ENCODE peak calls at places on chromosomes 3 and 15, in seven cellular contexts. E is GM04504, K is A172, C is Right ventricle myocardium superior, N is DMS153, D is iPS-NIHi11, O is HFF-Myc. Q is an unnamed sample.

GRCh38 chr3:31861839-31862238 is 119.2 kb downstream of the OSBPL10 start:
- DNase-seq in E (no peak), K (no peak), C (no peak), N (no peak), D (no peak), O (no peak), Q (no peak)

GRCh38 chr3:34178415-34178814 is 380.0 kb downstream of the PDCD6IP start:
- DNase-seq in E (no peak), K (peak), C (no peak), N (no peak), D (no peak), O (no peak), Q (no peak)

GRCh38 chr15:90840954-90841353 is 27.4 kb upstream of the FURIN start:
- DNase-seq in E (no peak), K (no peak), C (no peak), N (no peak), D (no peak), O (no peak), Q (no peak)

GRCh38 chr3:69410301-69410700 is 24.4 kb upstream of the FRMD4B start:
- DNase-seq in E (peak), K (peak), C (peak), N (no peak), D (peak), O (peak), Q (peak)

GRCh38 chr3:3815206-3815605 is 16.0 kb downstream of the LRRN1 start:
- DNase-seq in E (no peak), K (no peak), C (no peak), N (no peak), D (no peak), O (no peak), Q (no peak)

GRCh38 chr15:29107291-29107890 is 162.2 kb downstream of the NSMCE3 start:
- DNase-seq in E (no peak), K (no peak), C (peak), N (no peak), D (no peak), O (no peak), Q (no peak)

GRCh38 chr15:67124911-67125588 is 59.6 kb downstream of the SMAD3 start:
- DNase-seq in E (no peak), K (no peak), C (no peak), N (no peak), D (no peak), O (no peak), Q (no peak)

GRCh38 chr15:78000089-78000926 is 77.2 kb downstream of the TBC1D2B start:
- DNase-seq in E (no peak), K (peak), C (peak), N (no peak), D (peak), O (peak), Q (peak)

GRCh38 chr15:64224508-64224907 is 61.7 kb upstream of the PPIB start:
- DNase-seq in E (peak), K (no peak), C (no peak), N (no peak), D (no peak), O (peak), Q (peak)

GRCh38 chr3:137692803-137693431 is 71.2 kb upstream of the SOX14 start:
- DNase-seq in E (no peak), K (peak), C (no peak), N (peak), D (peak), O (no peak), Q (no peak)

GRCh38 chr3:140432176-140432753 is 245.6 kb upstream of the TRIM42 start:
- DNase-seq in E (no peak), K (peak), C (no peak), N (no peak), D (no peak), O (no peak), Q (no peak)

GRCh38 chr3:194054941-194055340 is 81.0 kb upstream of the HES1 start:
- DNase-seq in E (no peak), K (no peak), C (no peak), N (no peak), D (no peak), O (no peak), Q (no peak)

GRCh38 chr15:76576526-76577279 is 240.1 kb downstream of the ISL2 start:
- DNase-seq in E (peak), K (peak), C (peak), N (no peak), D (no peak), O (peak), Q (peak)

GRCh38 chr3:47781326-47781684 is 388 bp downstream of the SMARCC1 start:
- DNase-seq in E (no peak), K (no peak), C (peak), N (no peak), D (peak), O (no peak), Q (peak)

GRCh38 chr3:47910777-47911440 is 105.3 kb downstream of the MAP4 start:
- DNase-seq in E (peak), K (peak), C (no peak), N (no peak), D (peak), O (peak), Q (no peak)

GRCh38 chr3:181948286-181948685 is 236.6 kb downstream of the SOX2 start:
- DNase-seq in E (no peak), K (peak), C (no peak), N (no peak), D (no peak), O (no peak), Q (no peak)

GRCh38 chr3:89038864-89039263 is 68.6 kb upstream of the EPHA3 start:
- DNase-seq in E (no peak), K (no peak), C (no peak), N (no peak), D (no peak), O (no peak), Q (no peak)

GRCh38 chr3:45611619-45612018 is 17.1 kb downstream of the LIMD1 start:
- DNase-seq in E (no peak), K (peak), C (no peak), N (no peak), D (no peak), O (no peak), Q (no peak)

GRCh38 chr3:192835818-192836468 is 81.7 kb downstream of the MB21D2 start:
- DNase-seq in E (no peak), K (peak), C (peak), N (no peak), D (no peak), O (no peak), Q (peak)

GRCh38 chr15:38642689-38643270 is 78.2 kb upstream of the RASGRP1 start:
- DNase-seq in E (no peak), K (no peak), C (no peak), N (no peak), D (no peak), O (no peak), Q (no peak)

GRCh38 chr15:42267286-42267685 is 5.7 kb upstream of the GANC start:
- DNase-seq in E (no peak), K (no peak), C (no peak), N (no peak), D (no peak), O (no peak), Q (no peak)

GRCh38 chr3:13111874-13112520 is 38.8 kb upstream of the IQSEC1 start:
- DNase-seq in E (no peak), K (no peak), C (no peak), N (no peak), D (no peak), O (no peak), Q (peak)

GRCh38 chr3:189641776-189642175 is 10.6 kb downstream of the TP63 start:
- DNase-seq in E (no peak), K (no peak), C (no peak), N (no peak), D (no peak), O (no peak), Q (no peak)

GRCh38 chr3:45123841-45124269 is 22.3 kb downstream of the CDCP1 start:
- DNase-seq in E (peak), K (peak), C (no peak), N (no peak), D (no peak), O (peak), Q (no peak)

GRCh38 chr3:139302801-139303113 is 41.1 kb upstream of the MRPS22 start:
- DNase-seq in E (no peak), K (peak), C (no peak), N (no peak), D (no peak), O (no peak), Q (no peak)

GRCh38 chr3:11622846-11623550 is 20.7 kb downstream of the VGLL4 start:
- DNase-seq in E (no peak), K (no peak), C (no peak), N (no peak), D (no peak), O (no peak), Q (no peak)

Q was measured in sigmoid colon.